ENCODE peak calls at places on chromosomes 6 and 20, in eight cellular contexts. E is heart right ventricle, K is uterus, Q is tibial nerve, L is aorta, S is thoracic aorta, P is left lung, V is heart left ventricle. Y is an unnamed sample. For H3K36me3, the result is how much of the 10 kb centered on the place peaks cover.

GRCh38 chr6:66198062-66198624 is 491.1 kb upstream of the EYS start:
- DNase-seq in K (no peak), E (no peak), Q (no peak), S (no peak), P (no peak), L (no peak), V (no peak), Y (no peak)

GRCh38 chr6:38271081-38271480 is 368.6 kb downstream of the BTBD9 start:
- DNase-seq in E (no peak), P (no peak), K (no peak), L (no peak), V (no peak), S (no peak), Q (no peak), Y (no peak)

GRCh38 chr6:15953152-15953880 is 175.6 kb upstream of the MYLIP start:
- DNase-seq in P (no peak), V (no peak), Q (no peak), S (no peak), L (no peak), E (peak), K (no peak), Y (no peak)

GRCh38 chr20:45346291-45346718 is 1.9 kb downstream of the SDC4 start:
- DNase-seq in S (no peak), Q (no peak), E (no peak), K (no peak), P (no peak), L (no peak), V (no peak), Y (no peak)

GRCh38 chr6:82381278-82381677 is 17.7 kb downstream of the TPBG start:
- DNase-seq in L (no peak), V (no peak), E (no peak), K (no peak), S (no peak), Q (no peak), P (no peak), Y (no peak)

GRCh38 chr6:118514689-118515088 is 33.4 kb upstream of the PLN start:
- DNase-seq in K (no peak), L (no peak), P (no peak), E (peak), Q (no peak), S (no peak), V (peak), Y (no peak)

GRCh38 chr20:16216227-16217210 is 356.7 kb downstream of the KIF16B start:
- DNase-seq in S (no peak), V (no peak), P (no peak), L (no peak), K (no peak), E (no peak), Q (no peak), Y (no peak)

GRCh38 chr6:117783280-117783679 is 108.0 kb downstream of the NUS1 start:
- DNase-seq in L (no peak), S (no peak), Q (no peak), E (no peak), P (no peak), V (no peak), K (no peak), Y (no peak)

GRCh38 chr20:5662769-5663168 is 87.4 kb upstream of the SHLD1 start:
- DNase-seq in E (no peak), L (no peak), V (no peak), K (no peak), S (no peak), Q (no peak), P (no peak), Y (no peak)

GRCh38 chr6:147559016-147559415 is 50.5 kb downstream of the SAMD5 start:
- DNase-seq in P (no peak), Q (no peak), K (no peak), V (no peak), S (no peak), L (no peak), E (no peak), Y (no peak)

GRCh38 chr20:22335210-22335609 is 249.2 kb downstream of the FOXA2 start:
- DNase-seq in Q (no peak), E (no peak), L (no peak), S (no peak), K (no peak), V (no peak), P (no peak), Y (no peak)

GRCh38 chr6:166244353-166245045 is 63.7 kb downstream of the PRR18 start:
- DNase-seq in P (no peak), S (no peak), E (no peak), V (no peak), K (no peak), Q (no peak), L (no peak), Y (no peak)

GRCh38 chr6:7060769-7061516 is 46.8 kb upstream of the RREB1 start:
- DNase-seq in E (no peak), Q (no peak), L (no peak), P (no peak), S (no peak), K (no peak), V (no peak), Y (no peak)

GRCh38 chr6:169984181-169985120 is 233.0 kb downstream of the ERMARD start:
- DNase-seq in K (no peak), Q (no peak), V (peak), S (no peak), E (no peak), P (peak), L (peak), Y (no peak)

GRCh38 chr6:144063744-144064401 is 31.5 kb downstream of the SF3B5 start:
- DNase-seq in S (peak), V (peak), E (peak), P (peak), Q (peak), L (peak), K (peak), Y (peak)
- H3K36me3 ChIP-seq in S (under half), V (under half), E (under half), P (under half), Q (under half), L (under half), K (under half), Y (under half)

DNA sequence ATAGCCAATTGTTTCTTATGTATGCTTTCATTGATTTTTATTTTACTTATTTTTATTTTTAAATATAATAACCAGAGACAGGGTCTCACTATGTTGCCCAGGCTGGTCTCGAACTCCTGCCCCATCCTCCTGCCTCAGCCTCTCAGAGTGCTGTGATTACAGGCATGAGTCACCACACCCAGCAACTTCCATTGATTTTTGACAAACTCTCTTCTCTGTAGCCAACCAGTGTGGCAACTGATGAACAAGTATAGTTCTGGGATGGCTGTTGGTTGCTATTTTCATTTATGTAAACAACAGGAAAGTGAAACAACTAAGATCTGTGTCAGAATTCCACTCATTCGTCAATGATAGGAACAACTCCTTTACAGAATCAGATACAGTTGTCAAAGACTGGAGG is 356.7 kb upstream of the JARID2 start:
- DNase-seq in S (no peak), L (no peak), V (no peak), E (no peak), K (no peak), Q (no peak), P (no peak), Y (no peak)
- H3K27ac ChIP-seq in S (no peak), L (no peak), V (peak), E (peak), K (no peak), Q (no peak), P (no peak), Y (no peak)

GRCh38 chr6:18244251-18244650 is 20.1 kb downstream of the DEK start:
- DNase-seq in L (no peak), S (no peak), V (no peak), Q (no peak), E (no peak), P (no peak), K (no peak), Y (no peak)
- H3K36me3 ChIP-seq in L (under half), S (under half), V (half or more), Q (half or more), E (under half), P (under half), K (under half), Y (under half)

DNA sequence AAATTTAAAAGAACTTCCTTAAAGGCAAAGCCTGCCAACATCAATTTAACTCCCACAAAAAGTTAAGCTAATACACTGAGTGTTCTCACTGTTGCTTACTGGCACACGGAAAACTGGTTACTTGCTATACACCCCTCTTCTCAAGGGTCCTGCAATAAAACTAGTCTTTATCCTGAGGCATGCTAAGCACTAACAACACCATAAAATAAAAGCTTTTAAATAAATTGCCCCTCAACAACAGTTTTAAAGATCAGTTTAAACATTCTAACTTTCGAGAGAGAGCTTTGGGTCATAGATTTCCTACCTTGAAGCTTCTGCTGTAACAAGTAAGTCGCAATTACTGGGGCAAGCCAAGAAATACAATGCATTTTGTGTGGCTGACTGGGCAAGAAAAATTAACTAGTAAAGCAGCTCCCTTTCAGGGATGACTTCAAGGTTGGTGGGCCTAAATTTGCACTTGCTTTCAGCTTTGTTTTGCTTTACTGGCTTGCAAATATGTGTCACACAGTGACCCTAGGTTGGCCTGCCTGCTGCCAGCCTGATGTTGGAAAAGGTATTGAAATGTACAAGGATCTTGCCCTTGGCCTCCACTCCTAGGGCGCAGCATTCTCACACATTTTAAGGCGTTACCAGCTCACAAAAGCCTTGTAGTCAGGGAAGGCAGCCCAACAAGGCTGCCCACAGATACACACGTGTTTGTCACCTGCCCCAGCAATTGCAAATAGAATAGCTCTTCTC is 4.0 kb upstream of the HEY2 start:
- DNase-seq in E (no peak), P (no peak), L (no peak), Q (no peak), K (no peak), V (no peak), S (no peak), Y (no peak)
- H3K27ac ChIP-seq in E (peak), P (no peak), L (peak), Q (no peak), K (peak), V (peak), S (peak), Y (no peak)

GRCh38 chr6:41097467-41098090 is 24.8 kb downstream of the NFYA start:
- DNase-seq in K (no peak), V (no peak), E (no peak), L (no peak), S (no peak), P (no peak), Q (no peak), Y (no peak)
- H3K36me3 ChIP-seq in K (under half), V (half or more), E (under half), L (under half), S (under half), P (under half), Q (half or more), Y (half or more)

GRCh38 chr20:19909696-19910095 is 107.5 kb upstream of the NAA20 start:
- DNase-seq in P (peak), V (peak), K (no peak), E (peak), Q (peak), S (no peak), L (peak), Y (no peak)
- H3K27ac ChIP-seq in P (no peak), V (peak), K (no peak), E (peak), Q (no peak), S (no peak), L (no peak), Y (no peak)

DNA sequence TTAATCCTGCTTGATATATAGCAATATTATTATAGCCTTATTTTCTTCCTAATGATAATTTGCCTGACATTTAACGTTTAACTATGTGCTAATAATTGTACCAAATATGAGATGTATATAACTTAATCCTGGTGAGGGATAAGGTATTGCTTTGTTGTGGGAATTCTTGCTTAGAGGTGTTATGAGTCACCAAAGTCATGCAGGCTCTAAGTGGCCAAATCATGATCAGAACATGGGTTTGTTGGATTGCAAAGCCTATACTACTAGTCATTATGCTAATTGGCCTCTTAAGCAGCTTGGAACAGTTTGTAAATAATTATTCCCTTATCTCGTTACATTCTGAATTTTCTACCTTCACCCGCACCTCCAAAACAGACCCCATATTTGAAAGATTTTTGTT is 21.9 kb upstream of the C6orf141 start:
- DNase-seq in V (no peak), K (no peak), Q (no peak), E (no peak), S (no peak), P (no peak), L (no peak), Y (no peak)
- H3K36me3 ChIP-seq in V (under half), K (under half), Q (under half), E (under half), S (under half), P (under half), L (under half), Y (under half)

GRCh38 chr6:56869346-56869745 is 85.6 kb upstream of the BEND6 start:
- DNase-seq in Q (no peak), E (no peak), S (no peak), V (no peak), K (no peak), P (no peak), L (no peak), Y (no peak)
- H3K27ac ChIP-seq in Q (no peak), E (no peak), S (no peak), V (no peak), K (no peak), P (no peak), L (no peak), Y (no peak)

GRCh38 chr6:87220997-87221396 is 65.6 kb downstream of the ZNF292 start:
- DNase-seq in K (no peak), Q (no peak), E (no peak), V (no peak), P (no peak), L (no peak), S (no peak), Y (no peak)
- H3K36me3 ChIP-seq in K (under half), Q (half or more), E (under half), V (half or more), P (under half), L (under half), S (under half), Y (half or more)

Y was measured in effector memory CD4-positive, alpha-beta T cell.